ENCODE peak calls at places on chromosomes 6 and 20, in nine cellular contexts. Y, Q, P, X, E, F, N, B and R are unnamed samples.

GRCh38 chr20:54502179-54502578 is 26.8 kb downstream of the DOK5 start:
- DNase-seq in Y (no peak), Q (no peak), P (no peak), X (no peak), E (no peak), F (no peak), N (no peak), B (no peak), R (no peak)

GRCh38 chr6:35152067-35152707 is 11.0 kb upstream of the TCP11 start:
- DNase-seq in Y (no peak), Q (no peak), P (no peak), X (no peak), E (no peak), F (no peak), N (no peak), B (no peak), R (no peak)

GRCh38 chr6:74940211-74940610 is 265.6 kb downstream of the COL12A1 start:
- DNase-seq in Y (no peak), Q (no peak), P (no peak), X (no peak), E (no peak), F (no peak), N (no peak), B (no peak), R (no peak)

GRCh38 chr6:63537126-63537958 is 34.9 kb upstream of the LOC128125822 start:
- DNase-seq in Y (no peak), Q (no peak), P (no peak), X (no peak), E (no peak), F (no peak), N (no peak), B (no peak), R (no peak)

GRCh38 chr6:87716928-87717655 is 15.1 kb upstream of the AKIRIN2 start:
- DNase-seq in Y (no peak), Q (no peak), P (no peak), X (no peak), E (no peak), F (no peak), N (no peak), B (no peak), R (no peak)

GRCh38 chr6:107491791-107492674 is 2.1 kb downstream of the SOBP start:
- DNase-seq in Y (no peak), Q (peak; percentile 63), P (no peak), X (no peak), E (peak; percentile 66), F (peak; percentile 61), N (no peak), B (peak; percentile 79), R (no peak)

GRCh38 chr6:107517274-107517673 is 27.4 kb downstream of the SOBP start:
- DNase-seq in Y (no peak), Q (no peak), P (no peak), X (no peak), E (no peak), F (no peak), N (no peak), B (no peak), R (no peak)

GRCh38 chr6:168344338-168344737 is 24.8 kb upstream of the DACT2 start:
- DNase-seq in Y (no peak), Q (no peak), P (no peak), X (no peak), E (no peak), F (no peak), N (no peak), B (no peak), R (no peak)

GRCh38 chr6:11043961-11044711 is at the start of gene ELOVL2:
- DNase-seq in Y (no peak), Q (peak; percentile 57), P (peak; percentile 66), X (no peak), E (no peak), F (no peak), N (peak; percentile 91), B (peak; percentile 32), R (peak; percentile 72)

GRCh38 chr6:106324726-106325335 is 729 bp downstream of the ATG5 start:
- DNase-seq in Y (no peak), Q (no peak), P (no peak), X (no peak), E (no peak), F (no peak), N (no peak), B (no peak), R (no peak)

GRCh38 chr20:3901028-3901746 is 12.0 kb downstream of the PANK2 start:
- DNase-seq in Y (no peak), Q (no peak), P (no peak), X (no peak), E (no peak), F (no peak), N (no peak), B (no peak), R (no peak)

GRCh38 chr6:18141805-18142590 is 12.9 kb downstream of the TPMT start:
- DNase-seq in Y (no peak), Q (no peak), P (no peak), X (no peak), E (no peak), F (no peak), N (no peak), B (no peak), R (no peak)

GRCh38 chr6:118678866-118679265 is 27.5 kb upstream of the CEP85L start:
- DNase-seq in Y (no peak), Q (no peak), P (no peak), X (no peak), E (no peak), F (no peak), N (no peak), B (no peak), R (no peak)

GRCh38 chr20:47272893-47273590 is 83.5 kb downstream of the ZMYND8 start:
- DNase-seq in Y (peak; percentile 20), Q (no peak), P (peak; percentile 54), X (peak; percentile 23), E (peak; percentile 52), F (no peak), N (no peak), B (peak; percentile 49), R (peak; percentile 70)

GRCh38 chr20:47269309-47270165 is 87.0 kb downstream of the ZMYND8 start:
- DNase-seq in Y (no peak), Q (no peak), P (no peak), X (no peak), E (no peak), F (no peak), N (no peak), B (no peak), R (no peak)

GRCh38 chr20:47274449-47275108 is 81.9 kb downstream of the ZMYND8 start:
- DNase-seq in Y (peak; percentile 84), Q (no peak), P (no peak), X (no peak), E (no peak), F (peak; percentile 82), N (no peak), B (no peak), R (peak; percentile 89)

GRCh38 chr20:47273591-47274235 is 82.8 kb downstream of the ZMYND8 start:
- DNase-seq in Y (no peak), Q (no peak), P (no peak), X (no peak), E (no peak), F (no peak), N (no peak), B (no peak), R (no peak)

GRCh38 chr20:47271216-47271615 is 85.3 kb downstream of the ZMYND8 start:
- DNase-seq in Y (no peak), Q (no peak), P (no peak), X (no peak), E (no peak), F (no peak), N (no peak), B (no peak), R (no peak)
- TF ChIP-seq CTCF in Y (no peak), Q (no peak), P (no peak), X (no peak), E (no peak), F (no peak), N (no peak), B (no peak), R (no peak)

GRCh38 chr6:154733610-154734379 is 579 bp downstream of the SCAF8 start:
- DNase-seq in Y (peak; percentile 87), Q (peak; percentile 98), P (peak; percentile 88), X (peak; percentile 97), E (peak; percentile 97), F (peak; percentile 92), N (peak; percentile 96), B (peak; percentile 96), R (peak; percentile 96)
- TF ChIP-seq CTCF in Y (no peak), Q (no peak), P (no peak), X (no peak), E (no peak), F (no peak), N (no peak), B (no peak), R (no peak)

GRCh38 chr20:33600414-33600813 is 61.7 kb upstream of the C20orf144 start:
- DNase-seq in Y (no peak), Q (no peak), P (no peak), X (no peak), E (no peak), F (no peak), N (no peak), B (no peak), R (no peak)
- TF ChIP-seq CTCF in Y (no peak), Q (no peak), P (no peak), X (no peak), E (no peak), F (no peak), N (no peak), B (no peak), R (no peak)

GRCh38 chr6:91079939-91080338 is 493.1 kb upstream of the MAP3K7 start:
- DNase-seq in Y (no peak), Q (no peak), P (no peak), X (no peak), E (no peak), F (no peak), N (peak; percentile 9), B (no peak), R (no peak)

GRCh38 chr6:91083226-91083625 is 496.4 kb upstream of the MAP3K7 start:
- DNase-seq in Y (no peak), Q (no peak), P (no peak), X (no peak), E (no peak), F (no peak), N (no peak), B (no peak), R (no peak)

GRCh38 chr6:91087864-91088263 is 501.0 kb upstream of the MAP3K7 start:
- DNase-seq in Y (no peak), Q (no peak), P (no peak), X (no peak), E (no peak), F (no peak), N (no peak), B (no peak), R (no peak)

GRCh38 chr6:91081452-91082067 is 494.7 kb upstream of the MAP3K7 start:
- DNase-seq in Y (peak; percentile 13), Q (no peak), P (peak; percentile 29), X (no peak), E (no peak), F (no peak), N (no peak), B (no peak), R (peak; percentile 49)

DNA sequence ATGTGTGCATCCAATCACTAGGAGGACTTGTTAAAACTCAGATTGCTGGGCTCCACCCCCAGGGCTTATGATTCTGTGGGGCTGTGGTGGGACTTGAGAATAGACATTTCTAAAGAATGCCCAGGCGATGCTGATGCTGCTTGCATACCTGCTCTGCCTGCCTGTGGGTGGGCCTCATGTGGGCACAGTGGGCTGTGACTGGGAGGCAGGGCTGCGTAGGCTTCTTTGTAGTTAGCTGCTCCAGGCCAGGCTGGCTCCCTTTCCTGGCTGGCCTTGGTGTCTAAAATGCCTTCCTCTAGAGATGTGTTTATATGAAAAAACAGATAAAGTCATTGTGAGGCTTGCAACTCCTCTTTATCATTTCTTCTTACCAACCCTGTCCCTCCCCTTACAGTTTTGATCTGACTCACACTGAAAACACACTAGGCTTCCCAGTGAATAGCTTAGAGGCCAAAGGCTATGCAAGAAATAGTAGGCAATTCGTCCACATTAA is 495.5 kb upstream of the MAP3K7 start:
- DNase-seq in Y (no peak), Q (no peak), P (no peak), X (no peak), E (no peak), F (no peak), N (peak; percentile 0), B (no peak), R (no peak)
- TF ChIP-seq CTCF in Y (no peak), Q (no peak), P (no peak), X (no peak), E (no peak), F (no peak), N (no peak), B (no peak), R (no peak)